ENCODE peak calls at places on chromosomes 2 and 18, in six cellular contexts. G is dorsolateral prefrontal cortex; Y is MM.1S; T is ovary; P is Caco-2; U is CD4-positive, alpha-beta T cell. R is an unnamed sample. For H3K27me3, the result is how much of the 10 kb centered on the place peaks cover.

GRCh38 chr2:181185948-181186347 is 205.5 kb downstream of the UBE2E3 start:
- DNase-seq in G (no peak), Y (no peak), T (no peak), P (no peak), U (no peak), R (no peak)

GRCh38 chr2:11505652-11506610 is 27.9 kb upstream of the GREB1 start:
- DNase-seq in G (no peak), Y (peak), T (no peak), P (no peak), U (no peak), R (no peak)

GRCh38 chr2:134900151-134900550 is 18.5 kb upstream of the CCNT2 start:
- DNase-seq in G (no peak), Y (no peak), T (no peak), P (no peak), U (no peak), R (no peak)

GRCh38 chr2:144759746-144760145 is 239.8 kb upstream of the ZEB2 start:
- DNase-seq in G (no peak), Y (no peak), T (no peak), P (no peak), U (no peak), R (no peak)

GRCh38 chr2:223523541-223523940 is 78.6 kb downstream of the SCG2 start:
- DNase-seq in G (no peak), Y (no peak), T (no peak), P (no peak), U (no peak), R (no peak)

GRCh38 chr2:239381709-239382134 is 19.1 kb downstream of the HDAC4 start:
- DNase-seq in G (peak), Y (no peak), T (peak), P (no peak), U (no peak), R (no peak)

GRCh38 chr2:23532311-23533013 is 147.5 kb downstream of the KLHL29 start:
- DNase-seq in G (no peak), Y (no peak), T (peak), P (no peak), U (peak), R (no peak)

GRCh38 chr2:176755537-176756135 is 457.0 kb upstream of the HNRNPA3 start:
- DNase-seq in G (no peak), Y (no peak), T (no peak), P (no peak), U (no peak), R (no peak)

GRCh38 chr2:239722760-239723448 is 302.2 kb downstream of the NDUFA10 start:
- DNase-seq in G (no peak), Y (no peak), T (no peak), P (no peak), U (no peak), R (no peak)

GRCh38 chr18:3528251-3528650 is 78.3 kb downstream of the TGIF1 start:
- DNase-seq in G (no peak), Y (no peak), T (no peak), P (no peak), U (no peak), R (peak)

GRCh38 chr18:9771261-9771976 is 63.3 kb downstream of the RAB31 start:
- DNase-seq in G (peak), Y (no peak), T (peak), P (peak), U (peak), R (peak)

GRCh38 chr18:77207540-77207939 is 42.1 kb upstream of the GALR1 start:
- DNase-seq in G (no peak), Y (peak), T (peak), P (peak), U (peak), R (peak)

GRCh38 chr2:197294260-197294659 is 16.3 kb downstream of the ANKRD44 start:
- DNase-seq in G (no peak), Y (peak), T (no peak), P (no peak), U (no peak), R (no peak)

GRCh38 chr2:152038451-152038958 is 60.3 kb downstream of the CACNB4 start:
- DNase-seq in G (no peak), Y (no peak), T (no peak), P (no peak), U (no peak), R (no peak)

GRCh38 chr2:6881036-6881435 is 3.5 kb downstream of the RSAD2 start:
- DNase-seq in G (no peak), Y (no peak), T (no peak), P (no peak), U (no peak), R (no peak)

GRCh38 chr2:12099374-12099773 is 352.9 kb downstream of the LPIN1 start:
- DNase-seq in G (no peak), Y (no peak), T (no peak), P (no peak), U (no peak), R (no peak)

GRCh38 chr2:19775838-19776237 is 125.9 kb downstream of the TTC32 start:
- DNase-seq in G (no peak), Y (no peak), T (no peak), P (no peak), U (no peak), R (no peak)

GRCh38 chr2:39216495-39217191 is 27.1 kb downstream of the CDKL4 start:
- DNase-seq in G (no peak), Y (no peak), T (no peak), P (peak), U (peak), R (no peak)

GRCh38 chr2:224222320-224222719 is 179.6 kb downstream of the FAM124B start:
- DNase-seq in G (no peak), Y (no peak), T (no peak), P (no peak), U (no peak), R (no peak)

GRCh38 chr2:221569342-221570278 is 2.5 kb downstream of the EPHA4 start:
- DNase-seq in G (no peak), Y (no peak), T (no peak), P (no peak), U (no peak), R (no peak)

GRCh38 chr2:144320491-144320890 is 199.4 kb downstream of the ZEB2 start:
- DNase-seq in G (no peak), Y (no peak), T (no peak), P (no peak), U (peak), R (peak)

GRCh38 chr18:74856967-74857366 is 259.3 kb downstream of the ZNF407 start:
- DNase-seq in G (no peak), Y (no peak), T (no peak), P (no peak), U (no peak), R (no peak)

GRCh38 chr18:3218817-3219216 is 951 bp downstream of the MYOM1 start:
- DNase-seq in G (no peak), Y (no peak), T (no peak), P (no peak), U (no peak), R (no peak)

GRCh38 chr18:78739115-78739514 is 240.5 kb upstream of the SALL3 start:
- DNase-seq in G (no peak), Y (no peak), T (no peak), P (no peak), U (no peak), R (peak)

GRCh38 chr2:55093381-55093780 is 43.1 kb upstream of the RTN4 start:
- DNase-seq in G (no peak), Y (no peak), T (no peak), P (no peak), U (no peak), R (no peak)

GRCh38 chr18:80176334-80177080 is 67.4 kb downstream of the ADNP2 start:
- DNase-seq in G (no peak), Y (no peak), T (no peak), P (no peak), U (no peak), R (no peak)

GRCh38 chr2:182713611-182714010 is 2.4 kb upstream of the DNAJC10 start:
- DNase-seq in G (no peak), Y (no peak), T (no peak), P (no peak), U (no peak), R (no peak)

GRCh38 chr2:127067620-127068350 is 39.2 kb downstream of the BIN1 start:
- DNase-seq in G (peak), Y (peak), T (peak), P (peak), U (peak), R (peak)

GRCh38 chr2:225995788-225996476 is 596.4 kb downstream of the NYAP2 start:
- DNase-seq in G (no peak), Y (no peak), T (no peak), P (no peak), U (no peak), R (peak)

GRCh38 chr2:70044290-70045040 is 42.8 kb upstream of the PCBP1 start:
- DNase-seq in G (no peak), Y (no peak), T (peak), P (no peak), U (no peak), R (no peak)

GRCh38 chr2:16623046-16623445 is 42.6 kb downstream of the CYRIA start:
- DNase-seq in G (no peak), Y (no peak), T (no peak), P (no peak), U (no peak), R (no peak)

GRCh38 chr2:101697794-101698418 is 399 bp downstream of the MAP4K4 start:
- DNase-seq in G (no peak), Y (no peak), T (peak), P (peak), U (no peak), R (peak)

GRCh38 chr18:35038881-35039491 is 2.2 kb upstream of the MAPRE2 start:
- DNase-seq in G (no peak), Y (no peak), T (no peak), P (no peak), U (no peak), R (no peak)

GRCh38 chr18:57075716-57076400 is 71.0 kb upstream of the BOD1L2 start:
- DNase-seq in G (no peak), Y (no peak), T (no peak), P (no peak), U (no peak), R (no peak)
- H3K27me3 ChIP-seq in G (under half), Y (under half), T (under half), P (under half), U (under half), R (under half)

DNA sequence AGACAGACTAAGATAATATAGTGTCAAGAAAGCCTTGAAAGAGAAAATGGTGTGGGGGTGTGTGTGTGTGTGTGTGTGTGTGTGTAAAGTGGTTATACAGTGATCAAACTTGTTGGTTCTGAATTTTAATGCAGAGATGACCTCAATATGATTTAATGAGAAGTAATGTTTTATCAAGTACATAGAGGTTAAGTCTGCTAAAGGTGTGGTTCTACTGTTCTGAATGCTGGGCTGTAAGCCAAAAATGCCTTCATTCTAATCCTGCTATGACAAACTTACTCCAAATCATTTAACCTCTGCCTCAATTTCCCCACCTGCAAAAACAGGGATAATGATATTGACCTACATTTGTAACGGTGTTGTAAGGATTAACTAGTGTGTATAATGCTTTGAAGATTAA is 87.9 kb downstream of the WDPCP start:
- DNase-seq in G (no peak), Y (no peak), T (no peak), P (no peak), U (no peak), R (no peak)
- H3K27me3 ChIP-seq in G (under half), Y (under half), T (under half), P (under half), U (under half), R (under half)

DNA sequence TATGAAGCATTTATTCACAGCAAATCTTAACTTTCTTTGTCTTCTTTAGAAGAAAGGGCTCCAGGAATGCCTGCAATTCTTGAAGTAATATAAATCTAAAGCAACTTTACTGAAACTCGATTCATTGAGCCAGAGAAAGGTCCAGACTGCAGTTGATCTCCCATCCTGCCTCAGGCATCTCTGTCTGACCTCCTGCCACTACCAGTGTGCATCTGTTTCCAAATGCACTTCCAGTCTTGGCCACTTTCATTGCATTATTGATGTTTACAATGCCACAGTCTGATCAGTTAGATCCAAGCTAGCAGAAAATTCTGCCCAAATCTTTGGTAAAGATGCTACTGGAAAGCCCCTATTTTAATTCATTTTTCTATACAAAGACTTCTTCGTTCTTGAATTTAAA is 158.0 kb downstream of the RAPGEF4 start:
- DNase-seq in G (no peak), Y (no peak), T (no peak), P (no peak), U (no peak), R (no peak)
- H3K27me3 ChIP-seq in G (under half), Y (under half), T (under half), P (under half), U (under half), R (under half)

GRCh38 chr2:156326488-156326887 is 6.0 kb downstream of the NR4A2 start:
- DNase-seq in G (no peak), Y (no peak), T (no peak), P (no peak), U (no peak), R (no peak)
- H3K27me3 ChIP-seq in G (under half), Y (under half), T (under half), P (under half), U (under half), R (under half)